ENCODE peak calls at places on chromosomes 13 and 19, in six cellular contexts. One of them, this sample, is unnamed. For H3K36me3, the result is how much of the 10 kb centered on the place peaks cover.

GRCh38 chr19:48516536-48516935 is 4.9 kb upstream of the LMTK3 start:
- DNase-seq in uterus: no peak
- DNase-seq in right lobe of liver: no peak
- DNase-seq in right atrium auricular region: no peak
- DNase-seq in astrocyte: no peak
- DNase-seq in tibial nerve: no peak
- DNase-seq in this sample: no peak

GRCh38 chr13:101757446-101758039 is 305.1 kb downstream of the ITGBL1 start:
- DNase-seq in uterus: no peak
- DNase-seq in right lobe of liver: no peak
- DNase-seq in right atrium auricular region: no peak
- DNase-seq in astrocyte: peak
- DNase-seq in tibial nerve: no peak
- DNase-seq in this sample: no peak

GRCh38 chr19:51901860-51902259 is 3.0 kb downstream of the ZNF649 start:
- DNase-seq in uterus: no peak
- DNase-seq in right lobe of liver: no peak
- DNase-seq in right atrium auricular region: no peak
- DNase-seq in astrocyte: no peak
- DNase-seq in tibial nerve: no peak
- DNase-seq in this sample: no peak

GRCh38 chr19:7456964-7457541 is 31.8 kb downstream of the PEX11G start:
- DNase-seq in uterus: no peak
- DNase-seq in right lobe of liver: no peak
- DNase-seq in right atrium auricular region: no peak
- DNase-seq in astrocyte: no peak
- DNase-seq in tibial nerve: no peak
- DNase-seq in this sample: no peak

GRCh38 chr13:19864018-19864338 is 529 bp upstream of the ZMYM5 start:
- DNase-seq in uterus: peak
- DNase-seq in right lobe of liver: peak
- DNase-seq in right atrium auricular region: peak
- DNase-seq in astrocyte: peak
- DNase-seq in tibial nerve: no peak
- DNase-seq in this sample: no peak

GRCh38 chr19:13803038-13803437 is 7.8 kb downstream of the ZSWIM4 start:
- DNase-seq in uterus: no peak
- DNase-seq in right lobe of liver: no peak
- DNase-seq in right atrium auricular region: no peak
- DNase-seq in astrocyte: no peak
- DNase-seq in tibial nerve: no peak
- DNase-seq in this sample: no peak

GRCh38 chr13:84641491-84641890 is 759.2 kb upstream of the SLITRK1 start:
- DNase-seq in uterus: no peak
- DNase-seq in right lobe of liver: no peak
- DNase-seq in right atrium auricular region: no peak
- DNase-seq in astrocyte: peak
- DNase-seq in tibial nerve: no peak
- DNase-seq in this sample: no peak

GRCh38 chr13:81395368-81395767 is 1054.4 kb upstream of the SPRY2 start:
- DNase-seq in uterus: no peak
- DNase-seq in right lobe of liver: no peak
- DNase-seq in right atrium auricular region: no peak
- DNase-seq in astrocyte: no peak
- DNase-seq in tibial nerve: no peak
- DNase-seq in this sample: no peak

GRCh38 chr19:55540619-55541018 is 3.7 kb upstream of the SBK2 start:
- DNase-seq in uterus: no peak
- DNase-seq in right lobe of liver: no peak
- DNase-seq in right atrium auricular region: no peak
- DNase-seq in astrocyte: no peak
- DNase-seq in tibial nerve: no peak
- DNase-seq in this sample: no peak

GRCh38 chr13:69660155-69660554 is 447.5 kb upstream of the ATXN8OS start:
- DNase-seq in uterus: no peak
- DNase-seq in right lobe of liver: no peak
- DNase-seq in right atrium auricular region: no peak
- DNase-seq in astrocyte: no peak
- DNase-seq in tibial nerve: no peak
- DNase-seq in this sample: no peak

GRCh38 chr13:29654807-29655547 is 59.5 kb upstream of the SLC7A1 start:
- DNase-seq in uterus: no peak
- DNase-seq in right lobe of liver: no peak
- DNase-seq in right atrium auricular region: no peak
- DNase-seq in astrocyte: peak
- DNase-seq in tibial nerve: no peak
- DNase-seq in this sample: no peak

GRCh38 chr19:41871573-41872383 is 5.3 kb upstream of the CD79A start:
- DNase-seq in uterus: no peak
- DNase-seq in right lobe of liver: no peak
- DNase-seq in right atrium auricular region: no peak
- DNase-seq in astrocyte: no peak
- DNase-seq in tibial nerve: no peak
- DNase-seq in this sample: no peak

GRCh38 chr13:52070929-52071523 is 46.5 kb downstream of the UTP14C start:
- DNase-seq in uterus: no peak
- DNase-seq in right lobe of liver: no peak
- DNase-seq in right atrium auricular region: no peak
- DNase-seq in astrocyte: peak
- DNase-seq in tibial nerve: no peak
- DNase-seq in this sample: no peak

GRCh38 chr19:41696402-41697197 is 8.5 kb upstream of the CEACAM7 start:
- DNase-seq in uterus: no peak
- DNase-seq in right lobe of liver: peak
- DNase-seq in right atrium auricular region: no peak
- DNase-seq in astrocyte: no peak
- DNase-seq in tibial nerve: no peak
- DNase-seq in this sample: peak

GRCh38 chr13:33637978-33638743 is 179.8 kb upstream of the RFC3 start:
- DNase-seq in uterus: no peak
- DNase-seq in right lobe of liver: no peak
- DNase-seq in right atrium auricular region: no peak
- DNase-seq in astrocyte: peak
- DNase-seq in tibial nerve: no peak
- DNase-seq in this sample: no peak

GRCh38 chr13:30042891-30043630 is 192.6 kb upstream of the UBL3 start:
- DNase-seq in uterus: no peak
- DNase-seq in right lobe of liver: no peak
- DNase-seq in right atrium auricular region: no peak
- DNase-seq in astrocyte: no peak
- DNase-seq in tibial nerve: no peak
- DNase-seq in this sample: no peak

GRCh38 chr19:36915992-36916830 is at the start of the genes ZNF568 and ZNF829:
- DNase-seq in uterus: peak
- DNase-seq in right lobe of liver: peak
- DNase-seq in right atrium auricular region: peak
- DNase-seq in astrocyte: peak
- DNase-seq in tibial nerve: peak
- DNase-seq in this sample: peak

GRCh38 chr13:114068723-114069322 is 63.6 kb downstream of the RASA3 start:
- DNase-seq in uterus: peak
- DNase-seq in right lobe of liver: no peak
- DNase-seq in right atrium auricular region: no peak
- DNase-seq in astrocyte: peak
- DNase-seq in tibial nerve: peak
- DNase-seq in this sample: no peak

GRCh38 chr19:48560095-48560530 is 8.1 kb downstream of the SULT2B1 start:
- DNase-seq in uterus: no peak
- DNase-seq in right lobe of liver: no peak
- DNase-seq in right atrium auricular region: no peak
- DNase-seq in astrocyte: no peak
- DNase-seq in tibial nerve: no peak
- DNase-seq in this sample: no peak

GRCh38 chr13:75581874-75582640 is 32.5 kb downstream of the UCHL3 start:
- DNase-seq in uterus: no peak
- DNase-seq in right lobe of liver: no peak
- DNase-seq in right atrium auricular region: no peak
- DNase-seq in astrocyte: peak
- DNase-seq in tibial nerve: no peak
- DNase-seq in this sample: no peak

GRCh38 chr19:54179921-54180452 is 7.0 kb upstream of the TMC4 start:
- DNase-seq in uterus: no peak
- DNase-seq in right lobe of liver: no peak
- DNase-seq in right atrium auricular region: no peak
- DNase-seq in astrocyte: peak
- DNase-seq in tibial nerve: no peak
- DNase-seq in this sample: no peak

GRCh38 chr13:80341771-80342271 is 895 bp upstream of the SPRY2 start:
- DNase-seq in uterus: peak
- DNase-seq in right lobe of liver: peak
- DNase-seq in right atrium auricular region: peak
- DNase-seq in astrocyte: peak
- DNase-seq in tibial nerve: peak
- DNase-seq in this sample: peak

GRCh38 chr13:92103673-92104296 is 705.4 kb downstream of the GPC5 start:
- DNase-seq in uterus: no peak
- DNase-seq in right lobe of liver: no peak
- DNase-seq in right atrium auricular region: no peak
- DNase-seq in astrocyte: peak
- DNase-seq in tibial nerve: no peak
- DNase-seq in this sample: no peak

GRCh38 chr13:30726192-30726591 is 9.2 kb upstream of the ALOX5AP start:
- DNase-seq in uterus: no peak
- DNase-seq in right lobe of liver: no peak
- DNase-seq in right atrium auricular region: no peak
- DNase-seq in astrocyte: no peak
- DNase-seq in tibial nerve: no peak
- DNase-seq in this sample: no peak

GRCh38 chr19:36258028-36258875 is 43.3 kb downstream of the ZNF146 start:
- DNase-seq in uterus: no peak
- DNase-seq in right lobe of liver: no peak
- DNase-seq in right atrium auricular region: no peak
- DNase-seq in astrocyte: no peak
- DNase-seq in tibial nerve: no peak
- DNase-seq in this sample: no peak

GRCh38 chr13:46373623-46374022 is 13.4 kb downstream of the RUBCNL start:
- DNase-seq in uterus: no peak
- DNase-seq in right lobe of liver: no peak
- DNase-seq in right atrium auricular region: no peak
- DNase-seq in astrocyte: no peak
- DNase-seq in tibial nerve: no peak
- DNase-seq in this sample: no peak

GRCh38 chr13:31846984-31847752 is 107.8 kb downstream of the RXFP2 start:
- DNase-seq in uterus: no peak
- DNase-seq in right lobe of liver: no peak
- DNase-seq in right atrium auricular region: no peak
- DNase-seq in astrocyte: no peak
- DNase-seq in tibial nerve: no peak
- DNase-seq in this sample: no peak

GRCh38 chr13:47484564-47484963 is 516.5 kb downstream of the SUCLA2 start:
- DNase-seq in uterus: no peak
- DNase-seq in right lobe of liver: no peak
- DNase-seq in right atrium auricular region: no peak
- DNase-seq in astrocyte: peak
- DNase-seq in tibial nerve: no peak
- DNase-seq in this sample: no peak

DNA sequence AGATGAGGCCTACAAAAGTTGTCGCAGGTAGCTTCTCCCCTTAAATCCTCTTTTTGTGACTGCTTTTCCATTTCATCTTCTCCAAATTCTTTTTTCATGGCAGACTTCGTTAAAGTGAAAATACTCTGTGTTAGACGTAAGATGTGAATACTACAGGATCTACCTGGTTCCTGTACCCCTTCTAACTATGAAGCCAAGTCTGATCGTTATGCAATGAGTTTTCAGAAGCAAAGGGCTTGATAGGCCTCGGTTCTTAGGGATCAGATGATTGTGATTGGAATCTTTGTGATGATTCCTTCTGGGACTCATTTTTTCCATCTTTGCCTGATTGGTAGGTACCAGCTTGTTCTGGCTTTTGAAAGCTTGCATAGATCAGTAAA is 86.9 kb downstream of the PCCA start:
- DNase-seq in uterus: no peak
- DNase-seq in right lobe of liver: no peak
- DNase-seq in right atrium auricular region: no peak
- DNase-seq in astrocyte: no peak
- DNase-seq in tibial nerve: no peak
- DNase-seq in this sample: no peak
- H3K27ac ChIP-seq in uterus: no peak
- H3K27ac ChIP-seq in right lobe of liver: peak
- H3K27ac ChIP-seq in right atrium auricular region: no peak
- H3K27ac ChIP-seq in astrocyte: no peak
- H3K27ac ChIP-seq in tibial nerve: no peak
- H3K27ac ChIP-seq in this sample: no peak

GRCh38 chr19:810077-810855 is 11.5 kb downstream of the PLPPR3 start:
- DNase-seq in uterus: no peak
- DNase-seq in right lobe of liver: no peak
- DNase-seq in right atrium auricular region: no peak
- DNase-seq in astrocyte: no peak
- DNase-seq in tibial nerve: no peak
- DNase-seq in this sample: no peak
- H3K36me3 ChIP-seq in uterus: under half
- H3K36me3 ChIP-seq in right lobe of liver: half or more
- H3K36me3 ChIP-seq in right atrium auricular region: half or more
- H3K36me3 ChIP-seq in astrocyte: under half
- H3K36me3 ChIP-seq in tibial nerve: under half
- H3K36me3 ChIP-seq in this sample: half or more

DNA sequence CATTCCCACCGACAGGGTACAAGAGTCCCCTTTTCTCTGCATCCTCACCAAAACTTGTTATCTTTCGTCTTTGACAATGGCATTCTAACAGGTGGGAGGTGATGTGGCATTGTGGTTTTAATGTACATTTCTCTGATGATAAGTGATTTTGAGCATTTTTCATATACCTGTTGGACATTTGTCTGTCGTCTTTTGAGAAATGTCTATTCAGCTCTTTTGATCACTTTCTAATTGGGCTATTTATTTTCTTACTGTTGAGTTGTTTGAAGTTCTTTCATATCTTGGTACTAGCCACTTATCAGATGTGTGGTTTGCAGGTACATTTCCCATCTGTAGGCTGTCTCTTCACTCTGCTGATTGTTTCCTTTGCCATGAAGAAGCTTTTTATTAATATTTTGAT is 219.0 kb upstream of the SOX1 start:
- DNase-seq in uterus: no peak
- DNase-seq in right lobe of liver: no peak
- DNase-seq in right atrium auricular region: no peak
- DNase-seq in astrocyte: no peak
- DNase-seq in tibial nerve: no peak
- DNase-seq in this sample: no peak
- H3K27ac ChIP-seq in uterus: no peak
- H3K27ac ChIP-seq in right lobe of liver: no peak
- H3K27ac ChIP-seq in right atrium auricular region: no peak
- H3K27ac ChIP-seq in astrocyte: no peak
- H3K27ac ChIP-seq in tibial nerve: no peak
- H3K27ac ChIP-seq in this sample: no peak

DNA sequence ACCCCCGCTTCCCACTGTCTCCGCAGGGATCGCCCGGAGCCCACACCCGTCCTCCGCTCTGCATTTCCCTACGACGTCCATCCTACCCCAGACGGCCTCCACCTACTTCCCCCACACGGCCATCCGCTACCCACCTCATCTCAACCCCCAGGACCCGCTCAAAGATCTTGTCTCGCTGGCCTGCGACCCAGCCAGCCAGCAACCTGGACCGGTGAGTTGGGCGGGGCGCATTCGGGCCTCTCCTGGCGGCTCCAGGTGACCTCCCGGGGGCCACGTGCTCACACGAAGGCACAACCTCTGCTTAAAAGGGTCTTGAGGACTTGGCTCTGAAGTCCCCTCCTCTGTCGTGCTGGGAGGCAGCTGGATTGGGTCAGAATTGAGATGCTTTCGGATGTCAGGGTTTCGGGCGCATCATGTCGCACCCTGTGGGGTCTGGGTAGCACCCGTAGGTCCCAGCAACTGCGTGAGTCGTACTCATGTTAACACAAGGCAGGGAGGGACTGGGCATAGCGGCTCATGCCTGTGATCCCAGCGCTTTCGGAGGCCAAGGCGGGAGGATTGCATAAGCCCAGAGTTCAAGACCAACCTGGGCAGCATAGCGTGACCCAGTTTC is 27.8 kb downstream of the SMIM24 start:
- DNase-seq in uterus: no peak
- DNase-seq in right lobe of liver: no peak
- DNase-seq in right atrium auricular region: no peak
- DNase-seq in astrocyte: no peak
- DNase-seq in tibial nerve: no peak
- DNase-seq in this sample: no peak
- H3K36me3 ChIP-seq in uterus: under half
- H3K36me3 ChIP-seq in right lobe of liver: half or more
- H3K36me3 ChIP-seq in right atrium auricular region: half or more
- H3K36me3 ChIP-seq in astrocyte: under half
- H3K36me3 ChIP-seq in tibial nerve: under half
- H3K36me3 ChIP-seq in this sample: half or more

This sample was measured in vagina.